ENCODE peak calls at places on chromosomes 5 and 9, in nine cellular contexts. X, M, D, I, N, U, Y, T and Z are unnamed samples.

GRCh38 chr9:115262952-115263351 is 145.0 kb upstream of the TNC start:
- DNase-seq in X (no peak), M (no peak), D (no peak), I (no peak), N (no peak), U (no peak), Y (no peak), T (no peak), Z (no peak)

GRCh38 chr5:74864823-74865222 is 1.4 kb downstream of the FAM169A start:
- DNase-seq in X (no peak), M (no peak), D (no peak), I (no peak), N (no peak), U (no peak), Y (no peak), T (peak; percentile 18), Z (no peak)

GRCh38 chr5:53035868-53036381 is 46.8 kb downstream of the ITGA2 start:
- DNase-seq in X (no peak), M (no peak), D (no peak), I (no peak), N (no peak), U (peak; percentile 20), Y (no peak), T (peak; percentile 36), Z (no peak)

GRCh38 chr5:146633273-146633672 is 117.3 kb upstream of the GPR151 start:
- DNase-seq in X (no peak), M (no peak), D (no peak), I (no peak), N (no peak), U (no peak), Y (no peak), T (no peak), Z (no peak)

GRCh38 chr9:33473216-33473615 is 508 bp downstream of the NOL6 start:
- DNase-seq in X (no peak), M (no peak), D (no peak), I (no peak), N (peak; percentile 13), U (no peak), Y (no peak), T (peak; percentile 10), Z (no peak)

GRCh38 chr5:76513486-76513885 is 109.7 kb downstream of the F2RL2 start:
- DNase-seq in X (no peak), M (no peak), D (no peak), I (no peak), N (no peak), U (no peak), Y (no peak), T (no peak), Z (no peak)

GRCh38 chr5:112312810-112313209 is 106.3 kb downstream of the EPB41L4A start:
- DNase-seq in X (no peak), M (no peak), D (no peak), I (no peak), N (no peak), U (no peak), Y (no peak), T (no peak), Z (no peak)

GRCh38 chr9:114799925-114800324 is 5.9 kb downstream of the TNFSF15 start:
- DNase-seq in X (no peak), M (no peak), D (no peak), I (no peak), N (no peak), U (no peak), Y (no peak), T (no peak), Z (no peak)

GRCh38 chr9:95091574-95091970 is 225.9 kb downstream of the FANCC start:
- DNase-seq in X (no peak), M (no peak), D (no peak), I (no peak), N (no peak), U (no peak), Y (no peak), T (no peak), Z (no peak)

GRCh38 chr5:181001947-181002346 is 13.3 kb downstream of the BTNL3 start:
- DNase-seq in X (no peak), M (no peak), D (no peak), I (no peak), N (no peak), U (no peak), Y (no peak), T (no peak), Z (no peak)

GRCh38 chr5:68683632-68684035 is 410.2 kb upstream of the SLC30A5 start:
- DNase-seq in X (no peak), M (no peak), D (no peak), I (no peak), N (no peak), U (no peak), Y (peak; percentile 26), T (no peak), Z (no peak)

GRCh38 chr5:40273936-40274335 is 405.8 kb upstream of the PTGER4 start:
- DNase-seq in X (no peak), M (no peak), D (no peak), I (no peak), N (no peak), U (no peak), Y (no peak), T (no peak), Z (no peak)

GRCh38 chr9:26502311-26502710 is 390.3 kb downstream of the CAAP1 start:
- DNase-seq in X (no peak), M (no peak), D (no peak), I (no peak), N (no peak), U (peak; percentile 27), Y (peak; percentile 11), T (no peak), Z (no peak)

GRCh38 chr9:37801287-37801850 is 772 bp downstream of the DCAF10 start:
- DNase-seq in X (peak; percentile 44), M (peak; percentile 7), D (no peak), I (peak; percentile 41), N (peak; percentile 37), U (peak; percentile 54), Y (peak; percentile 52), T (peak; percentile 34), Z (peak; percentile 54)

GRCh38 chr5:119386945-119387344 is 31.1 kb downstream of the TNFAIP8 start:
- DNase-seq in X (no peak), M (no peak), D (no peak), I (no peak), N (peak; percentile 27), U (no peak), Y (peak; percentile 80), T (peak; percentile 46), Z (no peak)

GRCh38 chr5:56110646-56111403 is 116.1 kb upstream of the IL6ST start:
- DNase-seq in X (no peak), M (no peak), D (no peak), I (no peak), N (no peak), U (no peak), Y (no peak), T (no peak), Z (no peak)

GRCh38 chr9:124309665-124310064 is 51.9 kb downstream of the NEK6 start:
- DNase-seq in X (no peak), M (no peak), D (no peak), I (no peak), N (no peak), U (no peak), Y (no peak), T (no peak), Z (no peak)

GRCh38 chr5:166910995-166911394 is 1380.5 kb upstream of the WWC1 start:
- DNase-seq in X (no peak), M (no peak), D (no peak), I (no peak), N (no peak), U (no peak), Y (no peak), T (no peak), Z (no peak)

GRCh38 chr9:76181020-76181641 is 213.1 kb downstream of the RFK start:
- DNase-seq in X (peak; percentile 39), M (peak; percentile 9), D (no peak), I (no peak), N (no peak), U (no peak), Y (no peak), T (no peak), Z (no peak)

GRCh38 chr9:6230037-6230778 is 14.6 kb downstream of the IL33 start:
- DNase-seq in X (no peak), M (no peak), D (no peak), I (no peak), N (no peak), U (no peak), Y (no peak), T (no peak), Z (no peak)

GRCh38 chr9:132548971-132549649 is 33.3 kb upstream of the BARHL1 start:
- DNase-seq in X (no peak), M (no peak), D (no peak), I (no peak), N (no peak), U (no peak), Y (no peak), T (no peak), Z (no peak)

GRCh38 chr9:38376266-38376665 is 16.2 kb upstream of the ALDH1B1 start:
- DNase-seq in X (no peak), M (no peak), D (no peak), I (no peak), N (no peak), U (no peak), Y (no peak), T (no peak), Z (no peak)

GRCh38 chr9:112494153-112494552 is 7.5 kb downstream of the KIAA1958 start:
- DNase-seq in X (no peak), M (no peak), D (no peak), I (no peak), N (no peak), U (no peak), Y (no peak), T (no peak), Z (no peak)

GRCh38 chr9:272251-273213 is 57.9 kb downstream of the DOCK8 start:
- DNase-seq in X (peak; percentile 92), M (no peak), D (peak; percentile 65), I (peak; percentile 77), N (peak; percentile 41), U (no peak), Y (no peak), T (no peak), Z (peak; percentile 62)

GRCh38 chr5:132480546-132481242 is 9.9 kb downstream of the IRF1 start:
- DNase-seq in X (no peak), M (no peak), D (peak; percentile 69), I (no peak), N (no peak), U (no peak), Y (no peak), T (no peak), Z (no peak)

GRCh38 chr9:85377751-85378289 is 363.9 kb downstream of the AGTPBP1 start:
- DNase-seq in X (no peak), M (no peak), D (no peak), I (no peak), N (no peak), U (no peak), Y (peak; percentile 71), T (peak; percentile 22), Z (peak; percentile 23)

GRCh38 chr9:133141833-133142594 is 21.0 kb upstream of the RALGDS start:
- DNase-seq in X (no peak), M (peak; percentile 36), D (peak; percentile 66), I (peak; percentile 73), N (peak; percentile 88), U (no peak), Y (no peak), T (no peak), Z (peak; percentile 77)

GRCh38 chr5:167573274-167574127 is 717.9 kb upstream of the WWC1 start:
- DNase-seq in X (peak; percentile 50), M (peak; percentile 38), D (no peak), I (no peak), N (no peak), U (peak; percentile 18), Y (peak; percentile 77), T (no peak), Z (no peak)

GRCh38 chr9:105007143-105007542 is 79.2 kb upstream of the ABCA1 start:
- DNase-seq in X (no peak), M (no peak), D (no peak), I (no peak), N (no peak), U (no peak), Y (no peak), T (no peak), Z (no peak)

GRCh38 chr9:34253460-34253837 is 74.6 kb downstream of the UBAP1 start:
- DNase-seq in X (no peak), M (no peak), D (no peak), I (no peak), N (no peak), U (no peak), Y (peak; percentile 30), T (no peak), Z (no peak)

GRCh38 chr9:96858018-96858573 is 3.8 kb upstream of the ZNF782 start:
- DNase-seq in X (no peak), M (no peak), D (no peak), I (no peak), N (no peak), U (no peak), Y (peak; percentile 65), T (no peak), Z (no peak)